ENCODE peak calls at places on chromosomes 7 and 10, in five cellular contexts. Z, G, E, L and I are unnamed samples.
A peak's percentile ranks its signal among the peaks of the same experiment; 100 is the strongest.

GRCh38 chr7:151426486-151426905 is 13.4 kb downstream of the CRYGN start:
- DNase-seq in Z (no peak), G (no peak), E (peak; percentile 86), L (no peak), I (no peak)

GRCh38 chr7:117997862-117998825 is 124.9 kb upstream of the CTTNBP2 start:
- DNase-seq in Z (no peak), G (no peak), E (no peak), L (peak; percentile 85), I (no peak)

GRCh38 chr10:78550716-78551115 is 517.1 kb downstream of the RPS24 start:
- DNase-seq in Z (no peak), G (no peak), E (no peak), L (no peak), I (no peak)

GRCh38 chr10:30284860-30285594 is 64.1 kb downstream of the MTPAP start:
- DNase-seq in Z (no peak), G (no peak), E (peak; percentile 19), L (peak; percentile 2), I (no peak)

GRCh38 chr7:114574384-114574783 is 159.8 kb downstream of the FOXP2 start:
- DNase-seq in Z (no peak), G (no peak), E (peak; percentile 4), L (peak; percentile 9), I (no peak)

GRCh38 chr10:88385601-88386203 is 197.4 kb downstream of the RNLS start:
- DNase-seq in Z (no peak), G (no peak), E (no peak), L (peak; percentile 74), I (peak; percentile 94)

GRCh38 chr10:28715246-28715645 is 37.9 kb downstream of the BAMBI start:
- DNase-seq in Z (no peak), G (no peak), E (no peak), L (no peak), I (no peak)

GRCh38 chr7:7183061-7183832 is 903 bp downstream of the C1GALT1 start:
- DNase-seq in Z (peak; percentile 40), G (peak; percentile 59), E (peak; percentile 47), L (no peak), I (peak; percentile 84)

GRCh38 chr7:85102813-85103350 is 84.0 kb downstream of the SEMA3D start:
- DNase-seq in Z (no peak), G (no peak), E (peak; percentile 58), L (no peak), I (no peak)

GRCh38 chr10:31602541-31603244 is 283.7 kb downstream of the ZEB1 start:
- DNase-seq in Z (no peak), G (peak; percentile 69), E (peak; percentile 87), L (no peak), I (peak; percentile 63)

GRCh38 chr10:52216852-52217251 is 97.2 kb upstream of the DKK1 start:
- DNase-seq in Z (no peak), G (no peak), E (peak; percentile 91), L (no peak), I (peak; percentile 49)

GRCh38 chr7:155860840-155861479 is 48.7 kb upstream of the SHH start:
- DNase-seq in Z (no peak), G (peak; percentile 62), E (peak; percentile 49), L (peak; percentile 28), I (no peak)

GRCh38 chr10:80477813-80478212 is 23.7 kb downstream of the TSPAN14 start:
- DNase-seq in Z (no peak), G (no peak), E (peak; percentile 98), L (peak; percentile 91), I (no peak)

GRCh38 chr10:74063256-74063655 is 65.3 kb downstream of the VCL start:
- DNase-seq in Z (no peak), G (no peak), E (peak; percentile 69), L (no peak), I (no peak)

GRCh38 chr10:87546221-87546620 is 41.5 kb downstream of the MINPP1 start:
- DNase-seq in Z (no peak), G (no peak), E (peak; percentile 39), L (no peak), I (no peak)

GRCh38 chr10:101669181-101669580 is 25.8 kb downstream of the FBXW4 start:
- DNase-seq in Z (no peak), G (no peak), E (no peak), L (no peak), I (no peak)

GRCh38 chr10:120735773-120736371 is 115.3 kb upstream of the WDR11 start:
- DNase-seq in Z (peak; percentile 27), G (no peak), E (peak; percentile 38), L (no peak), I (no peak)

GRCh38 chr10:24035761-24036160 is 173.2 kb upstream of the KIAA1217 start:
- DNase-seq in Z (no peak), G (no peak), E (no peak), L (no peak), I (no peak)

GRCh38 chr10:59894114-59894513 is 12.2 kb downstream of the CCDC6 start:
- DNase-seq in Z (no peak), G (no peak), E (peak; percentile 72), L (peak; percentile 63), I (peak; percentile 70)

GRCh38 chr7:48806731-48807130 is 117.6 kb upstream of the CDC14C start:
- DNase-seq in Z (no peak), G (no peak), E (no peak), L (no peak), I (no peak)

GRCh38 chr7:142460402-142461117 is 202.7 kb upstream of the PRSS58 start:
- DNase-seq in Z (no peak), G (no peak), E (peak; percentile 67), L (no peak), I (no peak)

GRCh38 chr10:97353945-97354344 is 19.4 kb upstream of the FRAT2 start:
- DNase-seq in Z (no peak), G (no peak), E (no peak), L (no peak), I (no peak)

GRCh38 chr7:73621168-73622063 is 2.9 kb downstream of the MLXIPL start:
- DNase-seq in Z (no peak), G (no peak), E (no peak), L (no peak), I (no peak)

GRCh38 chr10:32000937-32001336 is 55.3 kb downstream of the KIF5B start:
- DNase-seq in Z (no peak), G (no peak), E (peak; percentile 48), L (peak; percentile 19), I (no peak)

GRCh38 chr10:63547628-63548356 is 26.6 kb downstream of the REEP3 start:
- DNase-seq in Z (no peak), G (no peak), E (peak; percentile 32), L (no peak), I (no peak)